ENCODE peak calls at places on chromosomes 1 and 21, in seven cellular contexts. V is GM06990, T is fibroblast of lung, E is stomach, G is HFF-Myc, Y is heart left ventricle, H is brain microvascular endothelial cell. L is an unnamed sample.

GRCh38 chr21:33644383-33645074 is 2.2 kb downstream of the ITSN1 start:
- DNase-seq in E (no peak), H (peak), G (no peak), Y (no peak), V (no peak), T (peak), L (no peak)

GRCh38 chr1:227780101-227781044 is 35.1 kb upstream of the PRSS38 start:
- DNase-seq in V (no peak), Y (peak), H (no peak), G (no peak), E (peak), T (no peak), L (no peak)

GRCh38 chr1:232207089-232207723 is 422.7 kb downstream of the SIPA1L2 start:
- DNase-seq in Y (no peak), T (no peak), G (no peak), H (no peak), E (no peak), V (no peak), L (no peak)

GRCh38 chr21:39088831-39089380 is 94.3 kb downstream of the PSMG1 start:
- DNase-seq in V (no peak), Y (peak), T (peak), G (no peak), E (no peak), H (peak), L (no peak)

GRCh38 chr1:228848406-228848805 is 113.1 kb downstream of the RHOU start:
- DNase-seq in E (no peak), G (no peak), T (no peak), Y (no peak), H (no peak), V (no peak), L (no peak)

GRCh38 chr1:58401991-58402390 is 144.5 kb downstream of the OMA1 start:
- DNase-seq in H (no peak), Y (peak), T (peak), V (no peak), G (no peak), E (no peak), L (no peak)

GRCh38 chr1:241063281-241063680 is 293.7 kb downstream of the RGS7 start:
- DNase-seq in G (no peak), V (no peak), H (no peak), T (no peak), Y (no peak), E (no peak), L (no peak)

GRCh38 chr1:33822396-33822795 is 41.5 kb upstream of the HMGB4 start:
- DNase-seq in E (no peak), H (no peak), G (no peak), T (no peak), V (no peak), Y (no peak), L (no peak)

GRCh38 chr1:41439234-41439633 is 45.2 kb downstream of the EDN2 start:
- DNase-seq in H (no peak), Y (no peak), V (no peak), T (no peak), G (no peak), E (no peak), L (no peak)

GRCh38 chr1:226875641-226876295 is 5.4 kb downstream of the PSEN2 start:
- DNase-seq in Y (no peak), G (no peak), V (no peak), H (peak), T (peak), E (peak), L (no peak)

GRCh38 chr1:54519709-54520108 is 28.3 kb upstream of the ACOT11 start:
- DNase-seq in V (no peak), G (no peak), T (no peak), E (no peak), H (no peak), Y (no peak), L (no peak)

GRCh38 chr1:220485131-220485530 is 42.8 kb upstream of the MARK1 start:
- DNase-seq in V (no peak), Y (no peak), E (no peak), T (no peak), H (no peak), G (no peak), L (no peak)

GRCh38 chr1:178344513-178345077 is 152.2 kb downstream of the CLEC20A start:
- DNase-seq in E (no peak), H (peak), T (peak), Y (no peak), V (no peak), G (no peak), L (peak)
- TF ChIP-seq CTCF in E (no peak), H (peak), T (peak), Y (peak), V (peak), G (peak), L (peak)

DNA sequence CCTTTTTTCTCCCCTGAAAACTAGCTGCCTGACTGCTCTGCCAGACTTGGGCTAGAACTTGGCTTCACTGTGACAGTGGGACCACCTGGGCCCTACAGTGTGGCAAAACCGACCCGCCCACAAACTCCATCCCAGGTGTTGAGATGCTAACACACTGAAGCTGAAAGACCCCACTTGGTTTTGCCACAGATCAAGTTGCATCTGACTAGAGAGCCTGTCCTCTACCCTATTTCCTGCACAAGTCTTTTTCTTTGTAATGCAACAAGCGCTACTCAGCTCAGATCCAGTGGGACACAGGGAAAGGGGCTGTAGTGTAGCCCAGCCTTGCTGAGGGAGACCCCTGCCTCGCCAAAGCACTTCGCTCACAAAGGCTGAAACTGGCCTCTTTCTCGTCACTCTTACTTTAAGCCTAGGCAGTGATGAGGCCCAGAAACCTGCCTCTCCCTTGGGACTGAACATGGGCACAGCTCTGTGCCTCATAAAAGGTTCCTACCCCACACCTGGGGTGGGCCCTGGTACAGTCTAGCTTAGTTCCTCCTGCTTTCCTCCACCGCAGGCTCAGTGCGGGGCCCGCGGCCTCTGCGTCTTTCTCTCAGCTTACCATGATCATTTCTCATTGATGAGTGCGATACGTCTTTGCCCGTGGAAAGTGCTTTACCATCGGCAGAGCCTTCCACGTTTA is 9.7 kb downstream of the ALPL start:
- DNase-seq in H (no peak), T (no peak), V (peak), Y (no peak), E (no peak), G (no peak), L (no peak)
- H3K4me3 ChIP-seq in H (no peak), T (no peak), V (no peak), Y (no peak), E (no peak), G (no peak), L (no peak)

DNA sequence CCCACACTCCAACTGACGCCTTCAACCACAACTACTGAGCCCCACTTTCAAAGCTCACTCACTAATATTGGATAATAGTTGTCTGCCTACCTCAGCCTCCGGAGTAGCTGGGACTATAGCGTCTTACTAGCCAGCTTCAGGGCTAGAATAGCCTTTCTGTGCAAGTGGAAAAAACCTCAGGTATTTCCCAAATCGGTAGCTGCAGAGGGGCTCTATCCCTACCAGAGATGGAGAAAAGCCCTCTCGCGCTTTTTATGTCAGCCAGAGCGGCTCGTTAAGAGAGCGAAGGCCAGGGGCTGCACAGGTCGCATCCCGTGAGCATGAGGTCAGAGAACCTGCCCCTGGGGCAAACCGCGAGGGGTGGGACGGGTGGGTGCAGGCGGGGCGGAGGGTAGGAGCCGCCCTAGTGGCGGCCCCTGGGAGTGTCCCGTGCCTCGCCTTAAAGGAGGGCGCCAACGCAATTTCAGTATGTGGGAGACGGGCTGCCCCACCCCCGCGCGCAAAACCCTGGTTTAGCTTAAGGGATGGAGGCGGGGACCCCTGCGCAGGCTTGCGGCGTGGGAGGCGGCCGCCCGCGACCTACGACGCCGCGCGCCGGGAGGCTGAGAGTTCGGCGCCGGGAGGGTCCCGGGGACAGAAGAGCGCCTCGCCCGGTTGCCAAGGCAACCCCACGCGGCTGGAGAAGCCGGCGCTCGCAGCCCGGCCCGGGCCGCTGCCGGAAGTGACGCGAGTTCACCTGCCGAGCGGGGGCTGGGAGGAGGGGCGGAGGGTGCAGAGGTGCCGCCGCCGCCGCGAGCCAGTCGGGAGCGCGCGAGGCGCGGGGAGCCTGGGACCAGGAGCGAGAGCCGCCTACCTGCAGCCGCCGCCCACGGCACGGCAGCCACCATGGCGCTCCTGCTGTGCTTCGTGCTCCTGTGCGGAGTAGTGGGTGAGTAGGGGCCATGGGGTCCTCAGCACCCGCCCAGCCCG is at the start of gene CXADR:
- DNase-seq in E (peak), Y (peak), G (no peak), T (peak), V (peak), H (no peak), L (no peak)
- TF ChIP-seq CTCF in E (peak), Y (peak), G (peak), T (peak), V (peak), H (peak), L (peak)

GRCh38 chr1:156504821-156505678 is 4.5 kb upstream of the MEF2D start:
- DNase-seq in V (peak), E (peak), G (peak), H (peak), Y (peak), T (peak), L (peak)

GRCh38 chr1:156503672-156504055 is 3.1 kb upstream of the MEF2D start:
- DNase-seq in T (no peak), V (no peak), E (no peak), G (no peak), Y (no peak), H (no peak), L (no peak)

GRCh38 chr1:156506450-156506849 is 5.9 kb upstream of the MEF2D start:
- DNase-seq in T (no peak), V (no peak), E (no peak), Y (no peak), H (no peak), G (no peak), L (no peak)

GRCh38 chr1:156504062-156504813 is 3.7 kb upstream of the MEF2D start:
- DNase-seq in T (no peak), V (no peak), Y (no peak), E (no peak), H (no peak), G (no peak), L (no peak)

GRCh38 chr1:156505679-156506298 is 5.2 kb upstream of the MEF2D start:
- DNase-seq in V (no peak), T (no peak), Y (no peak), H (no peak), G (no peak), E (no peak), L (no peak)
- H3K4me3 ChIP-seq in V (no peak), T (no peak), Y (peak), H (no peak), G (no peak), E (peak), L (no peak)

DNA sequence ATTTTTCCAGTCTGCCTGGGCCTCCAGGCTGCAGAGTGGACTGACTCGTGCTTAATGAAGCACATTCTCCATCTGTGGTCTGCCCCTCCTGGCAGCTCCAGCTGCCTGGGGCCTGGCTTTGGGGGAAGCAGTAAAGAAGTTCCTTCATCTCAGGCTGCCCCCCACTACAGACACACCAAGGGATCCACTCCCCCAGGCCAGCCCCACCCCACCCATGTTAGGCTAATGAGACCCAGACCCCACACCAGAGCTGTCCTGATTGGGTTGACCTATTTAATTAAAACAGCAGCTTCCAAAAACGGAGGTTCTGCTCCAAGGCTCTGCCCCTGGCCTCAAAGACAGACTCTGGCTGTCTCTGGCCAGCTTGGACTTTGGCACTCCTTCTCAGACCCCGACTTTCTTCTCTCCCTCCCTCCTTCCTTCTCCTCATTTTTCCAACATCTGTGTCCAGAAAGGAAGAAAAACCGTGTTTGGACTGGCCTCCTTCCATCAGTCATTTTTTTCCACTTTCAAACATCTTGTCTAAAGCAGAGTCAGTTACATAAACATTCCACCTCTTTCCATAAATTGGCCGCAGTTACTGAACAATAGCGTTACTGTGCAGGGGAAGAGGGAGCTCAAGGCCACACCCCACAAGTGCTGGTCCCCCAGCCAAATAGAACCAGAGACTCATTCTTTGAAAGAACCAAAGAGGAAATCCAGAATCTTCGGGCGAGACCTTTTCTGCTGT is 29.7 kb downstream of the SERTAD4 start:
- DNase-seq in T (peak), E (no peak), H (peak), V (no peak), Y (peak), G (peak), L (no peak)
- TF ChIP-seq CTCF in T (no peak), E (no peak), H (no peak), V (no peak), Y (no peak), G (no peak), L (no peak)